ENCODE peak calls at places on chromosomes 1 and 21, in eight cellular contexts. K is MV-4-11; B is NCI-H446 treated with DMSO at 0.1 percent for 48 hours; R is ELR; G is CD8-positive, alpha-beta memory T cell; I is prostate gland; W is NAMALWA; M is T-helper 2 cell. T is an unnamed sample.

GRCh38 chr1:30807318-30808066 is 49.9 kb upstream of the LAPTM5 start:
- DNase-seq in K (no peak), R (no peak), G (no peak), M (no peak), I (no peak), B (peak; percentile 66), W (no peak), T (peak; percentile 65)

GRCh38 chr1:206472454-206472853 is 2.2 kb downstream of the IKBKE start:
- DNase-seq in B (no peak), R (peak; percentile 79), G (no peak), K (peak; percentile 98), W (peak; percentile 28), M (no peak), I (no peak), T (no peak)

GRCh38 chr1:58768971-58769808 is 14.7 kb downstream of the JUN start:
- DNase-seq in K (no peak), R (peak; percentile 85), G (peak; percentile 54), M (no peak), I (peak; percentile 72), W (no peak), B (peak; percentile 30), T (peak; percentile 79)

GRCh38 chr1:35717911-35718476 is 690 bp downstream of the C1orf216 start:
- DNase-seq in W (no peak), K (peak; percentile 54), G (no peak), B (no peak), I (no peak), R (peak; percentile 77), M (no peak), T (peak; percentile 51)

GRCh38 chr1:83815348-83815747 is 183.6 kb downstream of the TTLL7 start:
- DNase-seq in I (no peak), R (peak; percentile 4), M (no peak), B (peak; percentile 54), G (no peak), K (no peak), W (no peak), T (peak; percentile 9)

GRCh38 chr1:113692824-113693431 is 66.4 kb downstream of the PHTF1 start:
- DNase-seq in K (no peak), B (no peak), R (no peak), M (no peak), W (no peak), I (no peak), G (no peak), T (no peak)

GRCh38 chr1:153277852-153278251 is 18.4 kb downstream of the LORICRIN start:
- DNase-seq in W (peak; percentile 61), K (no peak), I (no peak), G (no peak), M (no peak), B (no peak), R (peak; percentile 10), T (no peak)

GRCh38 chr21:39852726-39853510 is 14.3 kb upstream of the PCP4 start:
- DNase-seq in W (no peak), M (no peak), G (no peak), B (no peak), K (no peak), R (no peak), I (no peak), T (no peak)

GRCh38 chr1:206502403-206502802 is 4.9 kb upstream of the RASSF5 start:
- DNase-seq in M (no peak), B (no peak), R (no peak), W (no peak), I (no peak), G (no peak), K (no peak), T (no peak)

GRCh38 chr21:32477424-32477745 is 64.9 kb downstream of the EVA1C start:
- DNase-seq in R (no peak), G (no peak), M (no peak), I (no peak), W (no peak), K (no peak), B (no peak), T (no peak)

GRCh38 chr1:100612540-100612939 is 74.6 kb downstream of the GPR88 start:
- DNase-seq in G (no peak), R (peak; percentile 32), K (no peak), I (no peak), M (no peak), B (no peak), W (no peak), T (no peak)

GRCh38 chr1:16174261-16174871 is 18.5 kb upstream of the EPHA2 start:
- DNase-seq in R (peak; percentile 32), B (no peak), G (no peak), W (no peak), M (no peak), I (no peak), K (no peak), T (no peak)

GRCh38 chr1:110017792-110018191 is 16.6 kb upstream of the STRIP1 start:
- DNase-seq in K (no peak), G (no peak), M (no peak), B (no peak), R (no peak), W (no peak), I (no peak), T (no peak)

GRCh38 chr1:210949039-210949438 is 184.9 kb downstream of the KCNH1 start:
- DNase-seq in R (no peak), M (no peak), K (no peak), W (no peak), G (no peak), I (no peak), B (no peak), T (no peak)

T was measured in thyroid gland.